ENCODE peak calls at places on chromosomes 13 and 19, in four cellular contexts. U is cardiac muscle cell; O is DND-41; H is stimulated activated effector memory CD8-positive, alpha-beta T cell treated with anti-CD3 and anti-CD28 coated beads, Interleukin-12 subunit alpha, Interleukin-12 subunit beta, amount 100 ng/mL, for 72 hours. I is an unnamed sample.

GRCh38 chr13:79432992-79433391 is 26.9 kb upstream of the RBM26 start:
- DNase-seq in H (no peak), O (peak), U (no peak), I (no peak)

GRCh38 chr19:31253816-31254551 is 95.3 kb downstream of the TSHZ3 start:
- DNase-seq in U (peak), H (peak), O (no peak), I (no peak)

GRCh38 chr19:20235156-20235555 is 68.1 kb downstream of the ZNF486 start:
- DNase-seq in U (no peak), H (no peak), O (no peak), I (no peak)

GRCh38 chr19:4186087-4186993 is 3.9 kb downstream of the ANKRD24 start:
- DNase-seq in H (peak), U (peak), O (peak), I (peak)

GRCh38 chr13:38781539-38781938 is 94.7 kb downstream of the FREM2 start:
- DNase-seq in H (no peak), U (no peak), O (no peak), I (no peak)

GRCh38 chr13:73428137-73428536 is 369.3 kb downstream of the KLF5 start:
- DNase-seq in H (no peak), O (no peak), U (peak), I (no peak)

GRCh38 chr19:58395220-58395978 is at the start of gene RNF225:
- DNase-seq in H (no peak), O (peak), U (no peak), I (no peak)

GRCh38 chr13:113537205-113537604 is 46.7 kb upstream of the DCUN1D2 start:
- DNase-seq in O (no peak), U (no peak), H (no peak), I (no peak)

GRCh38 chr13:113777311-113778260 is 18.6 kb downstream of the TMEM255B start:
- DNase-seq in U (peak), O (peak), H (no peak), I (no peak)

GRCh38 chr19:13119654-13120053 is 1.6 kb downstream of the NACC1 start:
- DNase-seq in O (no peak), H (no peak), U (no peak), I (no peak)

GRCh38 chr13:25890671-25891212 is 161.1 kb downstream of the SHISA2 start:
- DNase-seq in O (no peak), H (no peak), U (peak), I (no peak)

GRCh38 chr19:934865-935422 is 9.1 kb downstream of the ARID3A start:
- DNase-seq in O (no peak), H (no peak), U (peak), I (no peak)

GRCh38 chr19:1151037-1151716 is 22.9 kb downstream of the SBNO2 start:
- DNase-seq in O (no peak), H (no peak), U (no peak), I (no peak)

GRCh38 chr13:49791753-49792549 is 531 bp downstream of the KPNA3 start:
- DNase-seq in H (peak), O (peak), U (peak), I (peak)

GRCh38 chr13:24747248-24748151 is 16.5 kb upstream of the RNF17 start:
- DNase-seq in O (no peak), U (peak), H (no peak), I (no peak)

GRCh38 chr19:1069009-1069779 is 2.2 kb downstream of the ARHGAP45 start:
- DNase-seq in U (no peak), O (peak), H (no peak), I (peak)

GRCh38 chr13:79741006-79741405 is 260.1 kb downstream of the NDFIP2 start:
- DNase-seq in H (no peak), O (no peak), U (peak), I (no peak)